ENCODE peak calls at places on chromosomes 4 and X, in ten cellular contexts. C is transverse colon, H is ascending aorta, V is uterus, W is tibial artery, Z is sigmoid colon, O is aorta, M is hepatocyte, Y is GM23338, A is heart right ventricle. T is an unnamed sample.
A peak's percentile ranks its signal among the peaks of the same experiment; 100 is the strongest.

GRCh38 chr4:102217775-102218174 is 127.5 kb downstream of the SLC39A8 start:
- DNase-seq in V (no peak), H (no peak), W (no peak), A (no peak), O (no peak), M (no peak), Y (no peak), C (no peak), Z (no peak), T (no peak)

GRCh38 chr4:156038772-156039171 is 85.1 kb upstream of the CTSO start:
- DNase-seq in Z (no peak), C (no peak), V (no peak), H (no peak), A (no peak), W (no peak), O (no peak), M (no peak), Y (no peak), T (no peak)

GRCh38 chr4:123116412-123116811 is 194.0 kb upstream of the NUDT6 start:
- DNase-seq in H (no peak), C (no peak), A (no peak), Y (no peak), V (no peak), W (no peak), M (no peak), O (no peak), Z (no peak), T (no peak)

GRCh38 chr4:181897935-181898334 is 345.3 kb upstream of the TENM3 start:
- DNase-seq in V (no peak), Z (no peak), O (no peak), M (peak; percentile 21), C (no peak), H (no peak), Y (no peak), A (no peak), W (no peak), T (no peak)

GRCh38 chrX:134600714-134601113 is 57.6 kb downstream of the PLAC1 start:
- DNase-seq in W (no peak), Y (no peak), C (no peak), H (no peak), V (no peak), O (no peak), Z (no peak), A (no peak), M (no peak), T (no peak)

GRCh38 chr4:127881565-127881869 is 824 bp downstream of the PLK4 start:
- DNase-seq in H (no peak), M (no peak), Y (no peak), W (no peak), A (no peak), V (no peak), Z (no peak), O (no peak), C (no peak), T (no peak)

GRCh38 chrX:18146954-18147353 is 73.7 kb downstream of the BEND2 start:
- DNase-seq in Y (peak; percentile 66), C (no peak), M (peak; percentile 57), W (no peak), O (no peak), H (no peak), Z (no peak), V (no peak), A (peak; percentile 7), T (no peak)

GRCh38 chr4:150938417-150938816 is 76.7 kb downstream of the LRBA start:
- DNase-seq in C (no peak), H (no peak), O (no peak), V (no peak), Y (peak; percentile 91), A (no peak), Z (no peak), M (no peak), W (no peak), T (no peak)

GRCh38 chr4:113766882-113767281 is 5.3 kb upstream of the CAMK2D start:
- DNase-seq in Y (no peak), C (no peak), A (no peak), O (no peak), V (no peak), H (no peak), W (no peak), Z (no peak), M (peak; percentile 33), T (peak; percentile 94)

GRCh38 chr4:31104033-31104432 is 383.9 kb downstream of the PCDH7 start:
- DNase-seq in O (no peak), Z (no peak), A (no peak), Y (no peak), W (no peak), M (no peak), H (no peak), V (no peak), C (no peak), T (no peak)

DNA sequence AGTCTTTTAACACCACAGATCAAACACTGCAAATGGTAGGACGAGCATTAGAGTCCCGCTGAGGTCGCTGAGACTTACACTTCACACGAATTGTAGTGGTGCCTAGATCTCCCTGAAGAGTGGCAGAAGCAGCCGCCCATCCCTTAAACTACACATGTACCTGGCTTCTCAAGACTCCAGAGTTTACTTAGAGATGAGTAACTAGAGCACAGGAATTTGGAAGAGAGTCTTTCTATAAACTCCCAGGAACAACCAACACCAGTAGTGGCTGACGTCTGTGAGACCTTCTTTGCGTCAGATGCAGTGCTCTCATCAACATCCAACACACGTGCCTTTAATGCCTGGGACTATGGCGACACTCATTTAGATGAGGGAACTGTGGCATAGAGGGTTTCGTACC is 12.6 kb downstream of the SORBS2 start:
- DNase-seq in W (no peak), O (no peak), V (no peak), C (no peak), Y (no peak), H (no peak), A (no peak), Z (no peak), M (no peak), T (no peak)
- H3K4me1 ChIP-seq in W (no peaks in the 10 kb centered on the region), O (no peaks in the 10 kb centered on the region), V (no peaks in the 10 kb centered on the region), C (no peaks in the 10 kb centered on the region), Y (no peaks in the 10 kb centered on the region), H (no peaks in the 10 kb centered on the region), A (peaks cover 52% of the 10 kb centered on the region), Z (peaks cover 29% of the 10 kb centered on the region), M (no peaks in the 10 kb centered on the region), T (no peaks in the 10 kb centered on the region)

GRCh38 chrX:32966956-32967355 is 244.4 kb downstream of the DMD start:
- DNase-seq in M (no peak), A (no peak), O (no peak), Z (no peak), Y (no peak), H (no peak), W (no peak), V (no peak), C (no peak), T (no peak)
- H3K4me3 ChIP-seq in M (no peak overlapping the region), A (no peak overlapping the region), O (no peak overlapping the region), Z (no peak overlapping the region), Y (no peak overlapping the region), H (no peak overlapping the region), W (no peak overlapping the region), V (no peak overlapping the region), C (no peak overlapping the region), T (no peak overlapping the region)

DNA sequence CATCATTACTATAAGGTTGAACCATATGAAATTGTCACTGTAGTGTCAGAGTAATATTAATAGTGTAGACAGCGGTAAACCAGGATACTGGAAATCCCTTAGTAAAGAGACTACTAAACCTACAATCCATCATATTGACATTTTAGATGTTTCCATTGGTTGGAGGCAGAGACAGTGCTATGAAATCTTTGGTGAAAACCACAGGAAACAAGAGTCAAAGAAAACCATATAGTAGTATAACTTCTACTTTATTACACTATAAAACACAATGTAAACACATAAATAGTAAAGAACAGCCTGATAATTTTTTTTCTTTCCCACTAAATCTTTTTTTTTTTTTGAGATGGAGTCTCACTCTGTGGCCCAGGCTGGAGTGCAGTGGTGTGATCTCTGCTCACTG is 15.9 kb downstream of the RELL1 start:
- DNase-seq in M (no peak), H (no peak), C (no peak), O (no peak), W (no peak), A (no peak), Y (no peak), V (no peak), Z (no peak), T (no peak)
- H3K27ac ChIP-seq in M (no peak overlapping the region), H (no peak overlapping the region), C (no peak overlapping the region), O (no peak overlapping the region), W (no peak overlapping the region), A (no peak overlapping the region), Y (no peak overlapping the region), V (no peak overlapping the region), Z (no peak overlapping the region), T (no peak overlapping the region)

GRCh38 chr4:54940996-54941395 is 184.4 kb downstream of the KDR start:
- DNase-seq in C (no peak), A (no peak), Z (no peak), O (no peak), V (no peak), H (no peak), M (no peak), W (no peak), Y (no peak), T (no peak)
- H3K4me1 ChIP-seq in C (no peaks in the 10 kb centered on the region), A (peaks cover 17% of the 10 kb centered on the region), Z (no peaks in the 10 kb centered on the region), O (no peaks in the 10 kb centered on the region), V (no peaks in the 10 kb centered on the region), H (no peaks in the 10 kb centered on the region), M (no peaks in the 10 kb centered on the region), W (no peaks in the 10 kb centered on the region), Y (no peaks in the 10 kb centered on the region), T (no peaks in the 10 kb centered on the region)

GRCh38 chr4:89305028-89305427 is 2.6 kb downstream of the GPRIN3 start:
- DNase-seq in Z (no peak), H (no peak), Y (no peak), C (no peak), M (no peak), V (no peak), W (no peak), A (no peak), O (no peak), T (peak; percentile 43)
- H3K4me3 ChIP-seq in Z (no peak overlapping the region), H (no peak overlapping the region), Y (no peak overlapping the region), C (no peak overlapping the region), M (no peak overlapping the region), V (no peak overlapping the region), W (no peak overlapping the region), A (peak overlapping the region; percentile 87), O (no peak overlapping the region), T (no peak overlapping the region)